ENCODE peak calls at places on chromosome 20, in five cellular contexts. One of them, this sample, is unnamed.
A peak's percentile ranks its signal among the peaks of the same experiment; 100 is the strongest.

GRCh38 chr20:47196091-47197081 is 160.1 kb downstream of the ZMYND8 start:
- DNase-seq in tibial nerve: peak; percentile 47
- DNase-seq in endodermal cell: peak; percentile 95
- DNase-seq in A549: peak; percentile 86
- DNase-seq in IMR-90: peak; percentile 60
- DNase-seq in this sample: peak; percentile 82

GRCh38 chr20:49608752-49609670 is 41.1 kb upstream of the PTGIS start:
- DNase-seq in tibial nerve: no peak
- DNase-seq in endodermal cell: peak; percentile 90
- DNase-seq in A549: peak; percentile 76
- DNase-seq in IMR-90: no peak
- DNase-seq in this sample: peak; percentile 75

GRCh38 chr20:52399352-52399751 is 207.8 kb upstream of the ZFP64 start:
- DNase-seq in tibial nerve: no peak
- DNase-seq in endodermal cell: no peak
- DNase-seq in A549: no peak
- DNase-seq in IMR-90: no peak
- DNase-seq in this sample: no peak

GRCh38 chr20:38726849-38727601 is 2.7 kb downstream of the SLC32A1 start:
- DNase-seq in tibial nerve: no peak
- DNase-seq in endodermal cell: peak; percentile 99
- DNase-seq in A549: no peak
- DNase-seq in IMR-90: no peak
- DNase-seq in this sample: peak; percentile 29

GRCh38 chr20:61127311-61128044 is 124.6 kb upstream of the CDH4 start:
- DNase-seq in tibial nerve: no peak
- DNase-seq in endodermal cell: no peak
- DNase-seq in A549: peak; percentile 88
- DNase-seq in IMR-90: peak; percentile 92
- DNase-seq in this sample: no peak

GRCh38 chr20:57819291-57819690 is 109.5 kb upstream of the PMEPA1 start:
- DNase-seq in tibial nerve: no peak
- DNase-seq in endodermal cell: peak; percentile 31
- DNase-seq in A549: no peak
- DNase-seq in IMR-90: no peak
- DNase-seq in this sample: no peak

GRCh38 chr20:36754656-36755222 is 8.8 kb upstream of the NDRG3 start:
- DNase-seq in tibial nerve: no peak
- DNase-seq in endodermal cell: peak; percentile 86
- DNase-seq in A549: peak; percentile 77
- DNase-seq in IMR-90: peak; percentile 88
- DNase-seq in this sample: peak; percentile 60

GRCh38 chr20:56664791-56665190 is 35.7 kb downstream of the TFAP2C start:
- DNase-seq in tibial nerve: no peak
- DNase-seq in endodermal cell: no peak
- DNase-seq in A549: peak; percentile 24
- DNase-seq in IMR-90: no peak
- DNase-seq in this sample: no peak

GRCh38 chr20:3902041-3902440 is 12.9 kb downstream of the PANK2 start:
- DNase-seq in tibial nerve: no peak
- DNase-seq in endodermal cell: no peak
- DNase-seq in A549: no peak
- DNase-seq in IMR-90: no peak
- DNase-seq in this sample: no peak

GRCh38 chr20:38671186-38671585 is 53.1 kb upstream of the SLC32A1 start:
- DNase-seq in tibial nerve: no peak
- DNase-seq in endodermal cell: peak; percentile 80
- DNase-seq in A549: no peak
- DNase-seq in IMR-90: no peak
- DNase-seq in this sample: no peak

GRCh38 chr20:63317061-63317460 is 24.1 kb downstream of the COL20A1 start:
- DNase-seq in tibial nerve: no peak
- DNase-seq in endodermal cell: no peak
- DNase-seq in A549: no peak
- DNase-seq in IMR-90: no peak
- DNase-seq in this sample: no peak
- H3K27ac ChIP-seq in tibial nerve: no peak overlapping the region
- H3K27ac ChIP-seq in endodermal cell: no peak overlapping the region
- H3K27ac ChIP-seq in A549: no peak overlapping the region
- H3K27ac ChIP-seq in IMR-90: no peak overlapping the region
- H3K27ac ChIP-seq in this sample: no peak overlapping the region

GRCh38 chr20:23227976-23228375 is 122.6 kb upstream of the NXT1 start:
- DNase-seq in tibial nerve: no peak
- DNase-seq in endodermal cell: no peak
- DNase-seq in A549: no peak
- DNase-seq in IMR-90: no peak
- DNase-seq in this sample: no peak

GRCh38 chr20:23225407-23226060 is 125.1 kb upstream of the NXT1 start:
- DNase-seq in tibial nerve: peak; percentile 81
- DNase-seq in endodermal cell: no peak
- DNase-seq in A549: peak; percentile 58
- DNase-seq in IMR-90: peak; percentile 82
- DNase-seq in this sample: no peak

GRCh38 chr20:23226612-23227265 is 123.9 kb upstream of the NXT1 start:
- DNase-seq in tibial nerve: no peak
- DNase-seq in endodermal cell: no peak
- DNase-seq in A549: no peak
- DNase-seq in IMR-90: peak; percentile 41
- DNase-seq in this sample: no peak

GRCh38 chr20:23228912-23229311 is 121.7 kb upstream of the NXT1 start:
- DNase-seq in tibial nerve: no peak
- DNase-seq in endodermal cell: no peak
- DNase-seq in A549: no peak
- DNase-seq in IMR-90: peak; percentile 95
- DNase-seq in this sample: no peak

GRCh38 chr20:23227274-23227673 is 123.3 kb upstream of the NXT1 start:
- DNase-seq in tibial nerve: no peak
- DNase-seq in endodermal cell: no peak
- DNase-seq in A549: no peak
- DNase-seq in IMR-90: no peak
- DNase-seq in this sample: no peak
- H3K27ac ChIP-seq in tibial nerve: no peak overlapping the region
- H3K27ac ChIP-seq in endodermal cell: no peak overlapping the region
- H3K27ac ChIP-seq in A549: no peak overlapping the region
- H3K27ac ChIP-seq in IMR-90: no peak overlapping the region
- H3K27ac ChIP-seq in this sample: no peak overlapping the region

DNA sequence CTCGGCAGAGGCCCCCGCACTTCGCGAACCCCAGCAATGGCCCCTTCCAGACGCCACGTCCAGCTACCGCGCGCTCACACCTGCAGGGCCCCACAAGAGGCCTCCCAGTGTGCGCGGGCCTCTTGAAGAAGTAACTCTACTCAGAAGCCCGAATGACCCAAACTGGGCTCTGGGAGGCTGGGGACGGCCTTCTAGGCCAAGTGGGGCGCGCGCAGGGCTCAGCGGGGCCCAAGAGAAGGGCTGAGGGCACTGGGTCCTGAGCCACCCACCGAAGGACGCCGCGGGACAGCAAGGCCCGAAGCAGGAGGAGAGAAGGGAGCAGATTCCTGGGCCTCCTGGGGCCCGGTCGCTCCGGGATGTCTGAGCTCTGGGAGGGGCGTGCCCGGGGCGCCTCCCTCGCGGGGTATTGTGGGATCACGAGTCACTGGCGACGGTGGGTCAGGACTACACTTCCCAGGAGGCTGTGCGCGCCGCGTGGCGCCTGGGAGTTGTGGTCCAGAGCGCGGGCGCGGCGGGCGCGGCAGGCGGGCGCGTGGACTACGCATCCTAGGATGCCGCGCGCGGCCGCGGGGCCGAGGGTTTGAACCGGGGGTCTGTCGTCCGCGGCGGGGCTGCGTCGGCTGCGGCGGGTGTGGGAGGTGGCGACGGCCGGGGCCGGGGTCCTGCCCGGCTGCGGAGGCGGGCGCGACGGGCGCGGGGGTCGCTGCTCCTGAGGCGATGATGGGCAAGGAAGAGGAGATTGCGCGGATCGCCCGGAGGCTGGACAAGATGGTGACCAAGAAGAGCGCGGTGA is at the start of gene TCEA2:
- DNase-seq in tibial nerve: peak; percentile 94
- DNase-seq in endodermal cell: peak; percentile 97
- DNase-seq in A549: peak; percentile 96
- DNase-seq in IMR-90: peak; percentile 95
- DNase-seq in this sample: peak; percentile 98
- H3K27ac ChIP-seq in tibial nerve: peak within 1 kb of the TSS; percentile 80
- H3K27ac ChIP-seq in endodermal cell: no peak within 1 kb of the TSS
- H3K27ac ChIP-seq in A549: peak within 1 kb of the TSS; percentile 98
- H3K27ac ChIP-seq in IMR-90: peak within 1 kb of the TSS; percentile 95
- H3K27ac ChIP-seq in this sample: peak within 1 kb of the TSS; percentile 78

GRCh38 chr20:31839782-31840487 is 5.5 kb downstream of the FOXS1 start:
- DNase-seq in tibial nerve: no peak
- DNase-seq in endodermal cell: no peak
- DNase-seq in A549: no peak
- DNase-seq in IMR-90: no peak
- DNase-seq in this sample: no peak
- H3K27ac ChIP-seq in tibial nerve: no peak overlapping the region
- H3K27ac ChIP-seq in endodermal cell: no peak overlapping the region
- H3K27ac ChIP-seq in A549: peak overlapping the region; percentile 86
- H3K27ac ChIP-seq in IMR-90: no peak overlapping the region
- H3K27ac ChIP-seq in this sample: no peak overlapping the region

This sample was measured in DND-41.